ENCODE peak calls at places on chromosomes 5 and 9, in seven cellular contexts. G is OCI-LY7; H is H1; P is neural progenitor cell; B is lower lobe of right lung; S is CD8-positive, alpha-beta T cell; I is heart left ventricle. O is an unnamed sample.

GRCh38 chr5:76204713-76205112 is 121.5 kb downstream of the SV2C start:
- DNase-seq in G (no peak), H (no peak), P (no peak), B (no peak), S (no peak), I (no peak), O (no peak)

GRCh38 chr9:135468866-135469521 is 10.6 kb upstream of the PPP1R26 start:
- DNase-seq in G (no peak), H (no peak), P (no peak), B (no peak), S (no peak), I (no peak), O (no peak)

GRCh38 chr9:36118706-36119105 is 17.8 kb upstream of the GLIPR2 start:
- DNase-seq in G (no peak), H (no peak), P (no peak), B (peak), S (no peak), I (no peak), O (no peak)

GRCh38 chr5:81936061-81936460 is 35.8 kb upstream of the ATG10 start:
- DNase-seq in G (no peak), H (no peak), P (no peak), B (no peak), S (no peak), I (no peak), O (no peak)

GRCh38 chr9:88280816-88281382 is 107.3 kb upstream of the SPIN1 start:
- DNase-seq in G (no peak), H (peak), P (peak), B (no peak), S (no peak), I (no peak), O (no peak)

GRCh38 chr9:134301387-134302129 is 24.7 kb upstream of the RXRA start:
- DNase-seq in G (no peak), H (no peak), P (no peak), B (peak), S (peak), I (no peak), O (peak)

GRCh38 chr5:181042036-181042435 is 2.0 kb downstream of the BTNL9 start:
- DNase-seq in G (no peak), H (no peak), P (no peak), B (no peak), S (no peak), I (no peak), O (no peak)

GRCh38 chr5:5645891-5646290 is 223.4 kb downstream of the ICE1 start:
- DNase-seq in G (no peak), H (no peak), P (no peak), B (no peak), S (no peak), I (no peak), O (no peak)

GRCh38 chr9:37238122-37238521 is 117.7 kb downstream of the ZCCHC7 start:
- DNase-seq in G (no peak), H (no peak), P (no peak), B (no peak), S (no peak), I (no peak), O (no peak)

GRCh38 chr9:126391713-126392661 is 65.4 kb downstream of the MVB12B start:
- DNase-seq in G (no peak), H (no peak), P (no peak), B (no peak), S (no peak), I (no peak), O (no peak)

GRCh38 chr9:137917795-137918194 is 40.2 kb downstream of the CACNA1B start:
- DNase-seq in G (no peak), H (no peak), P (no peak), B (no peak), S (no peak), I (no peak), O (no peak)

GRCh38 chr9:6219040-6219439 is 3.4 kb downstream of the IL33 start:
- DNase-seq in G (no peak), H (no peak), P (no peak), B (no peak), S (no peak), I (no peak), O (no peak)

GRCh38 chr9:95001720-95002119 is 275.2 kb downstream of the AOPEP start:
- DNase-seq in G (no peak), H (no peak), P (no peak), B (no peak), S (no peak), I (no peak), O (no peak)

GRCh38 chr5:158288258-158288657 is 429.3 kb upstream of the CLINT1 start:
- DNase-seq in G (no peak), H (no peak), P (no peak), B (no peak), S (no peak), I (no peak), O (no peak)

GRCh38 chr5:128287740-128288139 is 204.2 kb downstream of the SLC12A2 start:
- DNase-seq in G (no peak), H (no peak), P (no peak), B (no peak), S (no peak), I (no peak), O (no peak)

GRCh38 chr5:101418735-101419134 is 515.7 kb upstream of the ST8SIA4 start:
- DNase-seq in G (no peak), H (no peak), P (no peak), B (no peak), S (no peak), I (no peak), O (no peak)

GRCh38 chr9:33782395-33783152 is 12.8 kb upstream of the PRSS3 start:
- DNase-seq in G (no peak), H (no peak), P (no peak), B (no peak), S (no peak), I (no peak), O (no peak)

GRCh38 chr9:131709741-131710499 is 30.0 kb downstream of the RAPGEF1 start:
- DNase-seq in G (no peak), H (no peak), P (peak), B (no peak), S (no peak), I (no peak), O (no peak)
- H3K27ac ChIP-seq in G (peak), H (peak), P (no peak), B (peak), S (peak), I (peak), O (peak)

DNA sequence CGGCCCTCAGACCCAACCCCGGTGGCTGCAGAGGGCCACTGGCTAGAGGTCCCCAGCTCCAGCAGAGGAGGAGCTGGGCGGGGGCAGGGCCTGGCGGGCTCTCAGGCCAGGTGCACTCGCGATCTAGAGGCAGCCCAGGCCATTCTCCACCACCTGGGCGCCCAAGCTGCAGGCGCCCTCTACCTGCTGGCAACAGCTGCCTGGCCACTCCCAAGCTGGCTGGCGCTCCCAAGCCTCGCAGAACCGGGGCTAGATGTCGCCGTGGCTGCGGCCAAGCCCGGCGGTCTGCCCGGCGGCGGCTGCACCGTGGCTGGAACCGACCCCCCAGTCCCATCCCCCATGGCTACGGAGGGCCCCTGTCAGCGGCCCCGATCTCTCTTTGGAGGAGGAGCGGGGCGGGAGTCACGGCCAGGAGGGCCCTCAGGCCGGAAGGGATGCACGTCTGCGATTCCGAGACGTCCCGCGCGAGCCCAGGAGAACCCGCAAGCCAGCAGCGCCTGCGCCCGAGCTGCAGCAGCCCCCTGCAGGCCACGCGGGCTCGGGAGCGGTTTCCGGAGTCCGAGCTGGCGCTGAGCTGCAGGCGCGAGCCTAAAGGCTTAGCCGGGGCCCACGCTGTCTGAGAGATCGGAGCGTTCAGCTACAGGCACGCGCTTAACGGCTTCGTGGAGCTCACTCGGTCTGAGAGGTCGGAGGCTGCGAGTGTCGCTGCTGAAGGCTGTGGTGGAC is 44.3 kb upstream of the BICD2 start:
- DNase-seq in G (peak), H (peak), P (peak), B (peak), S (peak), I (peak), O (peak)
- H3K4me3 ChIP-seq in G (peak), H (peak), P (peak), B (peak), S (peak), I (peak), O (peak)

GRCh38 chr5:144394036-144394435 is 223.4 kb downstream of the KCTD16 start:
- DNase-seq in G (no peak), H (no peak), P (no peak), B (no peak), S (no peak), I (no peak), O (no peak)

GRCh38 chr5:144386315-144386714 is 215.6 kb downstream of the KCTD16 start:
- DNase-seq in G (no peak), H (no peak), P (no peak), B (no peak), S (no peak), I (no peak), O (no peak)

GRCh38 chr5:144391044-144391443 is 220.4 kb downstream of the KCTD16 start:
- DNase-seq in G (no peak), H (no peak), P (no peak), B (no peak), S (no peak), I (no peak), O (no peak)

GRCh38 chr5:144385597-144385996 is 214.9 kb downstream of the KCTD16 start:
- DNase-seq in G (no peak), H (no peak), P (no peak), B (no peak), S (no peak), I (no peak), O (no peak)

DNA sequence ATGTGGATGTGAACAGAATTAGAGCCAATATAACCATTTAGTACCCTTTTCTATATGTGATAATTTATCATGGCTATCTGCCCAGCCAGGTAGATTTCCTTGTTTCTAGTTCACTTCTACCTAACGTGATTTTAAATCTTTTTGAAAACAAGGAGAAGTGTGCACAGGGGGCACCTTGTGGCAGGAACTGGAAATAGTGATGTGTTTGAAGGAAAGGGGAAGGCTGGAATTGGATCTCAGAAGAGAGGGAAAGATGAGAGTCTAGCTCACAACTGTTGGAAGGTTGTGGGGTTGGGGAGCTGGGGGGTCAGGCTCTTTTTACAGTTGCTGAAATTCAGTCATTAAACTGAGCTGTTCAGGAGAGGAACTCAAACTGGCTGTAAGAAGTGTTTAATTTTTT is 219.5 kb downstream of the KCTD16 start:
- DNase-seq in G (no peak), H (peak), P (peak), B (no peak), S (no peak), I (no peak), O (no peak)
- TF ChIP-seq CTCF in G (peak), H (peak), P (peak), B (no peak), S (no peak), I (no peak), O (peak)

DNA sequence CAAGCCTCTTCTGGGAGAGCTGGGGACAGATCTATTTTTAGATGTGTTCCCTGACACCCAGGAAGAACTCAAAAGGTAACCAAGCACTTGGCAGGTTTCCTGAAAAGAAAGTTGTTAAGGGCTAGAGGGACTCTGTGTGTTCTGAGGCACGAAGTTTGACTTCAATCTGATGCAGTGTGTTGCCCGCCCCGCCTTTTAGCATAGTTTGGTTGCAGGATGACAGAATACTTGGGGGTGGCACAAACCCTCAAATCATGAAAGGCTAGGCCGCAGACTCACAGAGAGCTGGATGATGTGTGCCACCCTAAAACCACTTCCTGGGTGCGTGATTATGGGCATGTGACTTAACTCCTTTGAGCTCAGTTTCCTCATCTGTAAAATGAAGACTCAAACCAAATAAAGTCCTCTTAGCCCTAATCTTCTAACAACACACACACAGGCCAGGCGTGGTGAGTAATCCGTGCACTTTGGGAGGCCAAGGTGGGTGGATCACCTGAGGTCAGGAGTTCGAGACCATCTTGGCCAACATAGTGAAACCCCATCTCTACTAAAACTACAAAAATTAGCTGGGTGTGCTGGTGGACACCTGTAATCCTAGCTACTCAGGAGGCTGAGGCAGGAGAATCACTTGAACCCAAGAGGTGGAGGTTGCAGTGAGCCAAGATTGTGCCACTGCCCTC is 12.8 kb upstream of the NDFIP1 start:
- DNase-seq in G (no peak), H (no peak), P (no peak), B (no peak), S (peak), I (no peak), O (no peak)
- H3K27ac ChIP-seq in G (no peak), H (no peak), P (no peak), B (no peak), S (peak), I (peak), O (peak)

GRCh38 chr5:132372542-132372941 is 3.0 kb downstream of the SLC22A5 start:
- DNase-seq in G (no peak), H (no peak), P (no peak), B (no peak), S (no peak), I (no peak), O (no peak)
- H3K4me3 ChIP-seq in G (no peak), H (no peak), P (no peak), B (no peak), S (no peak), I (no peak), O (peak)

GRCh38 chr9:83708515-83709158 is 879 bp upstream of the UBQLN1 start:
- DNase-seq in G (peak), H (no peak), P (peak), B (peak), S (peak), I (peak), O (peak)
- TF ChIP-seq CTCF in G (peak), H (no peak), P (peak), B (peak), S (no peak), I (peak), O (peak)

DNA sequence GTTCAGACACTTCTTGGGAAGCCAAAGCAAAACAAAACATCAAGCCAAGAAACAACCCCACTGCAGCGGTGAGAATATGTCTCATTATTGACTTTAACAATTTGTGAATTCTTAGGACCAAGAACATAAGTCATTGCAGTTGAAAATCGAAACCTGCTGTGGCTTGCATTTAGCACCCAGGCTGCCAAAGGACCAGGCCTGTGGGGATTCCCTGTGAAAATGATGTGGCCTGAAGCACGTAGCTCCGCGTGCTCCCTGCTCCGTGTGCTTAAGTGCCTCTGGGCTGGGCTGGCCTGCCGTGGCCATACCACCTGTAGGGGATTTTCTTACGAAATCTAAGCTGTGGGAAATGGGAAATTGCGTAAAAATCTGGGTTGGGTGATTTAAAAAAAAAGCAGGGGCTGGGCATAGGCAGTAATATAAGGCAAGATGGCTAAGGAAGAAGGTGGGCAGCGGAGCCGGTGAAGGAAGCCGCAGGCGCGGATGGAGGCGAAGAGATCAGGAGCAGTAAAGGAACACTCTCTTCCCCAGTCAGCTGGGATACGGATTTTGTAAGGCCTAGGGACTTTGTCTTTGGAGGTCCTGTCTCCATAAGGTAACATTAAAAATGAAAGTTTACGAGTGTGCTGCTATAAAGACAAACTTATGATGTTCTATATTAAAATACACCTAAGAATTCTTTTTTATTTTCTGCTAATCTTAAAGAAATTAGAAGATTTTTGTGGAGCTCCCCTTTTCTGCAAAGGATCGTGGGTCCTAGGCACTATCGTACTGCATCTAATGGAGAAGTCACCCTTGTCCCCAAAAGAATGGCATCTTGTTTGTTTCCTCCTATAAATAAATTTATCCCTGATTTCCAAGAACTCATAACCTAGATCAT is 189.6 kb upstream of the SEMA6A start:
- DNase-seq in G (no peak), H (no peak), P (no peak), B (no peak), S (no peak), I (no peak), O (no peak)
- H3K27ac ChIP-seq in G (no peak), H (no peak), P (no peak), B (no peak), S (no peak), I (no peak), O (no peak)

DNA sequence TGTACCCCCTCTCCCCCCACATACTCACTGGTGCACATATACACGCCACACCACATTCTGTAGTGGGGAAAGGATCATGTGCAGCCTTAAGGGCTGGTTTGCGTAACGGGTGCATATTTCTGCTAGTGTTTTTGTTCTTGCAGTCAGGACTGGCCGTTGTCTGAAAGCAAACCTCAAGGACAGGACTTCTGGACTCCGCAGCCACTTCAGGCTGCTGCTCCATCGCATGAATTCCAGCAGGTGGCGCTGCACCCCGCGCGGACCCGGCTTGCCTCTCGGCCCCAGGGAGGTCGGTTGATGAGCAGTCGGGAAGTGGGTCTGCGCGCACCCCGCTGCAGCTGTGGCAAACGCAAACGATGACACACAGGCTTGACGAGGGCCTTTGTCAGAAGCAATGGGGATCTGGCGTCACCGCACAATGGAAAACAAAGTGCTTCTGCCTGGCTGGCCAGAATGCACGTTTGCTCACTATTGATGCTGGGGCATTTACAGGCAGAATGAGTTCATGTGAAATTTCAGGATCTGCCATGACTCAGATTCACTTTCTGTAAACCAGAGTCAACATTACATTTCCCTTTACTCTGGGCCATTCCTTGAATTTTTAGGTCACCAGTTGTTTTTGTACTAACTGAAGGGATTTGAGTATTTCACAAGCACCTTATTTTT is 36.3 kb upstream of the GLRX start:
- DNase-seq in G (peak), H (peak), P (peak), B (peak), S (peak), I (peak), O (peak)
- H3K4me3 ChIP-seq in G (no peak), H (peak), P (no peak), B (peak), S (no peak), I (peak), O (peak)